ENCODE peak calls at places on chromosomes 16 and 17, in six cellular contexts. R, K, O, L, X and T are unnamed samples.
A peak's percentile ranks its signal among the peaks of the same experiment; 100 is the strongest.

GRCh38 chr16:25966172-25967097 is 274.7 kb downstream of the HS3ST4 start:
- DNase-seq in R (no peak), K (no peak), O (no peak), L (no peak), X (no peak), T (no peak)

GRCh38 chr17:17146791-17147406 is 59.2 kb downstream of the PLD6 start:
- DNase-seq in R (peak; percentile 63), K (peak; percentile 15), O (no peak), L (peak; percentile 72), X (no peak), T (no peak)

GRCh38 chr17:39123627-39124026 is 27.8 kb downstream of the PLXDC1 start:
- DNase-seq in R (no peak), K (no peak), O (peak; percentile 62), L (no peak), X (no peak), T (no peak)

GRCh38 chr17:78884876-78885667 is 17.9 kb downstream of the CEP295NL start:
- DNase-seq in R (no peak), K (no peak), O (no peak), L (no peak), X (no peak), T (no peak)

GRCh38 chr17:66673668-66674276 is 161.1 kb upstream of the CACNG5 start:
- DNase-seq in R (peak; percentile 69), K (peak; percentile 72), O (peak; percentile 73), L (peak; percentile 84), X (no peak), T (peak; percentile 52)

GRCh38 chr17:13485327-13485726 is 116.4 kb downstream of the HS3ST3A1 start:
- DNase-seq in R (no peak), K (no peak), O (no peak), L (no peak), X (no peak), T (no peak)

GRCh38 chr16:3408561-3409197 is 7.7 kb downstream of the ZNF174 start:
- DNase-seq in R (no peak), K (no peak), O (no peak), L (no peak), X (no peak), T (no peak)

GRCh38 chr17:19724501-19725420 is 8.4 kb upstream of the SLC47A2 start:
- DNase-seq in R (no peak), K (no peak), O (peak; percentile 45), L (no peak), X (no peak), T (peak; percentile 87)

GRCh38 chr16:23998771-23999170 is 163.0 kb downstream of the PRKCB start:
- DNase-seq in R (no peak), K (no peak), O (no peak), L (no peak), X (no peak), T (no peak)

GRCh38 chr17:83171661-83172060 is 92.3 kb downstream of the METRNL start:
- DNase-seq in R (peak; percentile 40), K (no peak), O (no peak), L (no peak), X (no peak), T (peak; percentile 15)

GRCh38 chr16:20847577-20847976 is 41.2 kb downstream of the REXO5 start:
- DNase-seq in R (no peak), K (no peak), O (no peak), L (no peak), X (no peak), T (no peak)

GRCh38 chr17:50465635-50466034 is 3.0 kb downstream of the CHAD start:
- DNase-seq in R (no peak), K (no peak), O (no peak), L (no peak), X (no peak), T (no peak)

GRCh38 chr17:27568811-27569210 is 62.2 kb upstream of the LGALS9 start:
- DNase-seq in R (no peak), K (no peak), O (no peak), L (no peak), X (no peak), T (no peak)

GRCh38 chr17:27569884-27570577 is 61.0 kb upstream of the LGALS9 start:
- DNase-seq in R (no peak), K (no peak), O (no peak), L (no peak), X (no peak), T (no peak)

GRCh38 chr17:27568216-27568615 is 62.8 kb upstream of the LGALS9 start:
- DNase-seq in R (no peak), K (no peak), O (no peak), L (no peak), X (no peak), T (no peak)

GRCh38 chr17:27570578-27570914 is 60.4 kb upstream of the LGALS9 start:
- DNase-seq in R (no peak), K (no peak), O (no peak), L (no peak), X (no peak), T (no peak)

DNA sequence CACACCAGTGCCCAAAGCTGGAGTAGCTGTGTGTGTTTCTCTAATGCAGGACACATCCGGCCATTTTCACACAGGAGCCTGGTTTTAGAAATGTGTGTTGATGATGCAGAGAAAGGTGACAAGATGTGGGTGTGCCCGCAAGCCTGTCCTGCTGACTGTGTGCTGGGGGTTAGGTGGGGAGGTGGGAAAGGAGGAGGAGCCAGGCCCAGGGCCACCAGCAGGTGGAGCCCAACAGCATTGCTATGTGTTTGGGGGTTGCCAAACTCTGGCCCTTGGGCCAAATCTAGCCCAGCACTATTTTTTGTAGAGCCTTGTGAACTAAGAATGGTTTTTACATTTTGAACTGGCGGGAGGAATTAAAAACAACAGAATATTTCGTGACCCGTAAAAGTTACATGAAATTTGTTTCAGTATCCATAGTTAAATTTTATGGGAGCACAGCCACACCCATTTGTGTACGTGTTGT is 61.7 kb upstream of the LGALS9 start:
- DNase-seq in R (peak; percentile 81), K (no peak), O (no peak), L (peak; percentile 91), X (peak; percentile 56), T (no peak)
- TF ChIP-seq POLR2AphosphoS5 in R (no peak), K (no peak), O (no peak), L (no peak), X (no peak), T (no peak)

GRCh38 chr17:74373838-74374606 is 6.7 kb downstream of the GPR142 start:
- DNase-seq in R (no peak), K (no peak), O (no peak), L (no peak), X (no peak), T (no peak)
- TF ChIP-seq POLR2AphosphoS5 in R (no peak), K (no peak), O (no peak), L (no peak), X (no peak), T (no peak)

DNA sequence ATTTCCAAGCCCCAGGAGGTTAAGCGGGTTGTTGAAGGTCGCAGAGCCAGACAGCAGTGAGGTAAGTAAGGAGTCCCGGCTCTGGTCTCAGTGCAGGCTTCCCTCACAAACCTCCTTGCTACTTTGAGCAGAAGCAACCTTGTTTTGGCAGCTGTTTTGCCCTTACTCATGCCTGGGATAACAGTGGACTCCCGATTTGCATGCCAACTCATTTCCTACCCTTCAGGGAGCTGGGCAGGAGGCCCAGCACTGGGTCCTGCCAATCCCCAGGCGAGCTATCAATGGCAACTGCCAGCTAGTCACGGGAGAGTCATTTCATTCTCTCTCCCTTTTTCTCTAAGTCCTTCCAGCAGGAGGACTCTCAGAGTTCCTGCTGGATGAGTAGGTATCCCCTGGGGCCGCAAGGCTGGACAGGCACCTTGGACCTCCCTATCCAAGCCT is 72.0 kb upstream of the KSR1 start:
- DNase-seq in R (no peak), K (no peak), O (peak; percentile 66), L (no peak), X (no peak), T (no peak)
- TF ChIP-seq POLR2AphosphoS5 in R (no peak), K (no peak), O (peak; percentile 61), L (no peak), X (no peak), T (no peak)

GRCh38 chr16:80725566-80726162 is 78.7 kb downstream of the CDYL2 start:
- DNase-seq in R (no peak), K (no peak), O (no peak), L (no peak), X (no peak), T (no peak)
- TF ChIP-seq POLR2AphosphoS5 in R (no peak), K (no peak), O (no peak), L (no peak), X (no peak), T (no peak)

DNA sequence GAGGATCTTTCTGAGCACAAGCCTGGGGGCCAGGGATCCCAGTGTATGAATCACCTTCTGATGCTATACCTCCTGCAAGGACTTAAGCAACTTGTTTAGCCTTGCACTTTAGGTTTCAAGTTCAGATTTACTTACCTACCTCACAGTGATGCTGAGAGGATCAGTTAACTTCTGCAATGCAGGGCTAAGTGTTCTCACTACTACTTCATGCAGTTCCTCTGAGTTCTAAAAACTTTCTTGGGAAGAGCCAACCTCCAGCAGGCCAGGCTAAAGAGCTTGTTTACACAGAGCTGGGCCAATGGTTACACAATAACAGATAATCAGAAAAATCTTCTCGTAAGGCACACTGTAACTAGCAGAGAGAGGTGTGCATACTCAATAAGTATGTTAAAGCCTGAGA is 13.0 kb downstream of the VEZF1 start:
- DNase-seq in R (no peak), K (no peak), O (no peak), L (no peak), X (no peak), T (no peak)
- TF ChIP-seq POLR2AphosphoS5 in R (no peak), K (no peak), O (peak; percentile 18), L (no peak), X (no peak), T (no peak)

DNA sequence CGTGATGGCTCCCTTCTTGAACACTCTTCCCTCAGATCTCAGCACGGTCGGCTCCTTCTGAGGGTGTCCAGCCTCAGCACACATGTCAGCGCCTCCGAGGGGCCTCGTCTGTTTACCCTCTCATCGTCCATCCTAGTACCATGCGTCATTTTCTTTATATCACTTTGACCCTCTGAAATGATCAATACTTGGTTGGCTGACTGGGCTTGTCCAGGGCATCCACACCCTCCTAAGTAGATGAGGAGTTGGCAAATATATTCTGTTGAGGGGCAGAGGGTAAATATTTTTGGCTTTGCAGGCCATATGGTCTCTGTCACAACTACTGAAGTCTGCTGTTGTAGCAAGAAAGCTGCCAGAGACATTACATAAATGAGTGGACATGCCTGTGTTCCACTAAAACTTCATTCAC is 185.6 kb downstream of the SNX29 start:
- DNase-seq in R (no peak), K (no peak), O (no peak), L (no peak), X (no peak), T (no peak)
- TF ChIP-seq POLR2AphosphoS5 in R (no peak), K (no peak), O (no peak), L (no peak), X (no peak), T (peak; percentile 14)